ENCODE peak calls at places on chromosomes 6 and 20, in four cellular contexts. One of them, this sample, is unnamed.
A peak's percentile ranks its signal among the peaks of the same experiment; 100 is the strongest.

GRCh38 chr20:1003920-1004697 is 2.0 kb upstream of the RSPO4 start:
- DNase-seq in stimulated activated CD8-positive, alpha-beta memory T cell treated with anti-CD3 and anti-CD28 coated beads, Interleukin-12 subunit alpha, Interleukin-12 subunit beta, amount 100 ng/mL, for 4 hours: no peak
- DNase-seq in lower leg skin: no peak
- DNase-seq in stomach: no peak
- DNase-seq in this sample: no peak

GRCh38 chr20:17645010-17645409 is 37.0 kb downstream of the RRBP1 start:
- DNase-seq in stimulated activated CD8-positive, alpha-beta memory T cell treated with anti-CD3 and anti-CD28 coated beads, Interleukin-12 subunit alpha, Interleukin-12 subunit beta, amount 100 ng/mL, for 4 hours: no peak
- DNase-seq in stomach: no peak
- DNase-seq in lower leg skin: no peak
- DNase-seq in this sample: no peak

GRCh38 chr20:53750827-53751393 is 157.3 kb upstream of the ZNF217 start:
- DNase-seq in stimulated activated CD8-positive, alpha-beta memory T cell treated with anti-CD3 and anti-CD28 coated beads, Interleukin-12 subunit alpha, Interleukin-12 subunit beta, amount 100 ng/mL, for 4 hours: peak; percentile 17
- DNase-seq in lower leg skin: no peak
- DNase-seq in stomach: peak; percentile 25
- DNase-seq in this sample: no peak

GRCh38 chr6:151068761-151069312 is 170.9 kb upstream of the AKAP12 start:
- DNase-seq in lower leg skin: no peak
- DNase-seq in stimulated activated CD8-positive, alpha-beta memory T cell treated with anti-CD3 and anti-CD28 coated beads, Interleukin-12 subunit alpha, Interleukin-12 subunit beta, amount 100 ng/mL, for 4 hours: no peak
- DNase-seq in stomach: no peak
- DNase-seq in this sample: no peak

GRCh38 chr20:36399969-36400545 is 93.9 kb downstream of the DLGAP4 start:
- DNase-seq in stomach: no peak
- DNase-seq in stimulated activated CD8-positive, alpha-beta memory T cell treated with anti-CD3 and anti-CD28 coated beads, Interleukin-12 subunit alpha, Interleukin-12 subunit beta, amount 100 ng/mL, for 4 hours: no peak
- DNase-seq in lower leg skin: no peak
- DNase-seq in this sample: no peak

GRCh38 chr6:105898286-105898685 is 187.8 kb upstream of the PRDM1 start:
- DNase-seq in stimulated activated CD8-positive, alpha-beta memory T cell treated with anti-CD3 and anti-CD28 coated beads, Interleukin-12 subunit alpha, Interleukin-12 subunit beta, amount 100 ng/mL, for 4 hours: no peak
- DNase-seq in stomach: no peak
- DNase-seq in lower leg skin: no peak
- DNase-seq in this sample: no peak

GRCh38 chr20:2558581-2559301 is 22.4 kb downstream of the TMC2 start:
- DNase-seq in stimulated activated CD8-positive, alpha-beta memory T cell treated with anti-CD3 and anti-CD28 coated beads, Interleukin-12 subunit alpha, Interleukin-12 subunit beta, amount 100 ng/mL, for 4 hours: no peak
- DNase-seq in stomach: no peak
- DNase-seq in lower leg skin: no peak
- DNase-seq in this sample: peak; percentile 29

GRCh38 chr6:35328108-35328723 is 14.1 kb upstream of the PPARD start:
- DNase-seq in stimulated activated CD8-positive, alpha-beta memory T cell treated with anti-CD3 and anti-CD28 coated beads, Interleukin-12 subunit alpha, Interleukin-12 subunit beta, amount 100 ng/mL, for 4 hours: no peak
- DNase-seq in stomach: no peak
- DNase-seq in lower leg skin: no peak
- DNase-seq in this sample: no peak

GRCh38 chr6:47188588-47189021 is 121.1 kb downstream of the TNFRSF21 start:
- DNase-seq in stimulated activated CD8-positive, alpha-beta memory T cell treated with anti-CD3 and anti-CD28 coated beads, Interleukin-12 subunit alpha, Interleukin-12 subunit beta, amount 100 ng/mL, for 4 hours: no peak
- DNase-seq in stomach: peak; percentile 39
- DNase-seq in lower leg skin: no peak
- DNase-seq in this sample: no peak

GRCh38 chr6:46715106-46715505 is 20.1 kb downstream of the PLA2G7 start:
- DNase-seq in stimulated activated CD8-positive, alpha-beta memory T cell treated with anti-CD3 and anti-CD28 coated beads, Interleukin-12 subunit alpha, Interleukin-12 subunit beta, amount 100 ng/mL, for 4 hours: no peak
- DNase-seq in stomach: no peak
- DNase-seq in lower leg skin: no peak
- DNase-seq in this sample: no peak

GRCh38 chr20:44073011-44073674 is 113.8 kb downstream of the JPH2 start:
- DNase-seq in stimulated activated CD8-positive, alpha-beta memory T cell treated with anti-CD3 and anti-CD28 coated beads, Interleukin-12 subunit alpha, Interleukin-12 subunit beta, amount 100 ng/mL, for 4 hours: no peak
- DNase-seq in lower leg skin: peak; percentile 77
- DNase-seq in stomach: peak; percentile 20
- DNase-seq in this sample: no peak

GRCh38 chr6:68975064-68975463 is 340.0 kb downstream of the ADGRB3 start:
- DNase-seq in lower leg skin: no peak
- DNase-seq in stimulated activated CD8-positive, alpha-beta memory T cell treated with anti-CD3 and anti-CD28 coated beads, Interleukin-12 subunit alpha, Interleukin-12 subunit beta, amount 100 ng/mL, for 4 hours: no peak
- DNase-seq in stomach: no peak
- DNase-seq in this sample: peak; percentile 53

GRCh38 chr6:148570456-148570855 is 176.4 kb upstream of the UST start:
- DNase-seq in stimulated activated CD8-positive, alpha-beta memory T cell treated with anti-CD3 and anti-CD28 coated beads, Interleukin-12 subunit alpha, Interleukin-12 subunit beta, amount 100 ng/mL, for 4 hours: no peak
- DNase-seq in lower leg skin: no peak
- DNase-seq in stomach: no peak
- DNase-seq in this sample: no peak

GRCh38 chr6:136411028-136411329 is 121.3 kb upstream of the BCLAF1 start:
- DNase-seq in stomach: no peak
- DNase-seq in lower leg skin: no peak
- DNase-seq in stimulated activated CD8-positive, alpha-beta memory T cell treated with anti-CD3 and anti-CD28 coated beads, Interleukin-12 subunit alpha, Interleukin-12 subunit beta, amount 100 ng/mL, for 4 hours: no peak
- DNase-seq in this sample: no peak

GRCh38 chr20:22568872-22569344 is 15.5 kb downstream of the FOXA2 start:
- DNase-seq in stomach: peak; percentile 57
- DNase-seq in lower leg skin: no peak
- DNase-seq in stimulated activated CD8-positive, alpha-beta memory T cell treated with anti-CD3 and anti-CD28 coated beads, Interleukin-12 subunit alpha, Interleukin-12 subunit beta, amount 100 ng/mL, for 4 hours: no peak
- DNase-seq in this sample: peak; percentile 67

GRCh38 chr6:166998256-166999144 is 697 bp upstream of the CEP43 start:
- DNase-seq in lower leg skin: peak; percentile 87
- DNase-seq in stimulated activated CD8-positive, alpha-beta memory T cell treated with anti-CD3 and anti-CD28 coated beads, Interleukin-12 subunit alpha, Interleukin-12 subunit beta, amount 100 ng/mL, for 4 hours: no peak
- DNase-seq in stomach: peak; percentile 27
- DNase-seq in this sample: peak; percentile 49

GRCh38 chr20:49303211-49303610 is 25.4 kb upstream of the ZNFX1 start:
- DNase-seq in stimulated activated CD8-positive, alpha-beta memory T cell treated with anti-CD3 and anti-CD28 coated beads, Interleukin-12 subunit alpha, Interleukin-12 subunit beta, amount 100 ng/mL, for 4 hours: no peak
- DNase-seq in stomach: no peak
- DNase-seq in lower leg skin: no peak
- DNase-seq in this sample: no peak

GRCh38 chr20:57659131-57659788 is 39.0 kb upstream of the ZBP1 start:
- DNase-seq in lower leg skin: peak; percentile 82
- DNase-seq in stomach: peak; percentile 18
- DNase-seq in stimulated activated CD8-positive, alpha-beta memory T cell treated with anti-CD3 and anti-CD28 coated beads, Interleukin-12 subunit alpha, Interleukin-12 subunit beta, amount 100 ng/mL, for 4 hours: no peak
- DNase-seq in this sample: no peak

GRCh38 chr6:33082702-33083101 is 6.9 kb downstream of the HLA-DPB1 start:
- DNase-seq in lower leg skin: no peak
- DNase-seq in stimulated activated CD8-positive, alpha-beta memory T cell treated with anti-CD3 and anti-CD28 coated beads, Interleukin-12 subunit alpha, Interleukin-12 subunit beta, amount 100 ng/mL, for 4 hours: no peak
- DNase-seq in stomach: peak; percentile 62
- DNase-seq in this sample: peak; percentile 81

GRCh38 chr6:161443868-161444267 is 170.0 kb upstream of the AGPAT4 start:
- DNase-seq in lower leg skin: peak; percentile 37
- DNase-seq in stomach: no peak
- DNase-seq in stimulated activated CD8-positive, alpha-beta memory T cell treated with anti-CD3 and anti-CD28 coated beads, Interleukin-12 subunit alpha, Interleukin-12 subunit beta, amount 100 ng/mL, for 4 hours: no peak
- DNase-seq in this sample: peak; percentile 62

GRCh38 chr6:48765352-48765961 is 654.5 kb upstream of the PTCHD4 start:
- DNase-seq in lower leg skin: no peak
- DNase-seq in stomach: peak; percentile 32
- DNase-seq in stimulated activated CD8-positive, alpha-beta memory T cell treated with anti-CD3 and anti-CD28 coated beads, Interleukin-12 subunit alpha, Interleukin-12 subunit beta, amount 100 ng/mL, for 4 hours: no peak
- DNase-seq in this sample: peak; percentile 77

GRCh38 chr6:27477318-27478013 is 4.6 kb upstream of the ZNF184 start:
- DNase-seq in stimulated activated CD8-positive, alpha-beta memory T cell treated with anti-CD3 and anti-CD28 coated beads, Interleukin-12 subunit alpha, Interleukin-12 subunit beta, amount 100 ng/mL, for 4 hours: no peak
- DNase-seq in stomach: no peak
- DNase-seq in lower leg skin: no peak
- DNase-seq in this sample: peak; percentile 31

GRCh38 chr20:32247957-32248497 is 29.4 kb upstream of the KIF3B start:
- DNase-seq in stimulated activated CD8-positive, alpha-beta memory T cell treated with anti-CD3 and anti-CD28 coated beads, Interleukin-12 subunit alpha, Interleukin-12 subunit beta, amount 100 ng/mL, for 4 hours: no peak
- DNase-seq in stomach: no peak
- DNase-seq in lower leg skin: no peak
- DNase-seq in this sample: no peak

GRCh38 chr6:135535989-135536414 is 38.5 kb upstream of the AHI1 start:
- DNase-seq in lower leg skin: no peak
- DNase-seq in stomach: no peak
- DNase-seq in stimulated activated CD8-positive, alpha-beta memory T cell treated with anti-CD3 and anti-CD28 coated beads, Interleukin-12 subunit alpha, Interleukin-12 subunit beta, amount 100 ng/mL, for 4 hours: no peak
- DNase-seq in this sample: peak; percentile 48

GRCh38 chr6:105748737-105749161 is 337.4 kb upstream of the PRDM1 start:
- DNase-seq in stomach: no peak
- DNase-seq in stimulated activated CD8-positive, alpha-beta memory T cell treated with anti-CD3 and anti-CD28 coated beads, Interleukin-12 subunit alpha, Interleukin-12 subunit beta, amount 100 ng/mL, for 4 hours: no peak
- DNase-seq in lower leg skin: no peak
- DNase-seq in this sample: no peak

GRCh38 chr20:19975436-19975799 is 41.7 kb upstream of the NAA20 start:
- DNase-seq in lower leg skin: no peak
- DNase-seq in stomach: no peak
- DNase-seq in stimulated activated CD8-positive, alpha-beta memory T cell treated with anti-CD3 and anti-CD28 coated beads, Interleukin-12 subunit alpha, Interleukin-12 subunit beta, amount 100 ng/mL, for 4 hours: no peak
- DNase-seq in this sample: no peak

GRCh38 chr6:60671369-60671768 is 1614.7 kb downstream of the KHDRBS2 start:
- DNase-seq in stimulated activated CD8-positive, alpha-beta memory T cell treated with anti-CD3 and anti-CD28 coated beads, Interleukin-12 subunit alpha, Interleukin-12 subunit beta, amount 100 ng/mL, for 4 hours: no peak
- DNase-seq in lower leg skin: no peak
- DNase-seq in stomach: no peak
- DNase-seq in this sample: no peak

GRCh38 chr6:20350215-20350614 is 51.5 kb upstream of the E2F3 start:
- DNase-seq in stomach: no peak
- DNase-seq in lower leg skin: no peak
- DNase-seq in stimulated activated CD8-positive, alpha-beta memory T cell treated with anti-CD3 and anti-CD28 coated beads, Interleukin-12 subunit alpha, Interleukin-12 subunit beta, amount 100 ng/mL, for 4 hours: no peak
- DNase-seq in this sample: peak; percentile 10

GRCh38 chr20:63456429-63457284 is 15.8 kb downstream of the KCNQ2 start:
- DNase-seq in lower leg skin: no peak
- DNase-seq in stimulated activated CD8-positive, alpha-beta memory T cell treated with anti-CD3 and anti-CD28 coated beads, Interleukin-12 subunit alpha, Interleukin-12 subunit beta, amount 100 ng/mL, for 4 hours: no peak
- DNase-seq in stomach: no peak
- DNase-seq in this sample: no peak

This sample was measured in neural progenitor cell.